ENCODE peak calls at places on chromosome 7, in nine cellular contexts. One of them, this sample, is unnamed.

GRCh38 chr7:81574723-81575326 is 195.0 kb downstream of the HGF start:
- DNase-seq in astrocyte of the spinal cord: no peak
- DNase-seq in Caco-2: no peak
- DNase-seq in WTC11: no peak
- DNase-seq in ovary: no peak
- DNase-seq in epithelial cell of esophagus: no peak
- DNase-seq in fibroblast of pulmonary artery: peak
- DNase-seq in neural progenitor cell: no peak
- DNase-seq in HepG2: no peak
- DNase-seq in this sample: no peak

GRCh38 chr7:90173127-90173844 is 19.0 kb downstream of the STEAP1 start:
- DNase-seq in astrocyte of the spinal cord: peak
- DNase-seq in Caco-2: no peak
- DNase-seq in WTC11: no peak
- DNase-seq in ovary: no peak
- DNase-seq in epithelial cell of esophagus: no peak
- DNase-seq in fibroblast of pulmonary artery: no peak
- DNase-seq in neural progenitor cell: no peak
- DNase-seq in HepG2: peak
- DNase-seq in this sample: no peak

GRCh38 chr7:106737202-106737562 is 76.2 kb upstream of the CCDC71L start:
- DNase-seq in astrocyte of the spinal cord: peak
- DNase-seq in Caco-2: no peak
- DNase-seq in WTC11: no peak
- DNase-seq in ovary: no peak
- DNase-seq in epithelial cell of esophagus: peak
- DNase-seq in fibroblast of pulmonary artery: peak
- DNase-seq in neural progenitor cell: no peak
- DNase-seq in HepG2: no peak
- DNase-seq in this sample: no peak

GRCh38 chr7:149071641-149072437 is 18.7 kb downstream of the ZNF786 start:
- DNase-seq in astrocyte of the spinal cord: no peak
- DNase-seq in Caco-2: peak
- DNase-seq in WTC11: peak
- DNase-seq in ovary: peak
- DNase-seq in epithelial cell of esophagus: peak
- DNase-seq in fibroblast of pulmonary artery: no peak
- DNase-seq in neural progenitor cell: peak
- DNase-seq in HepG2: no peak
- DNase-seq in this sample: no peak

GRCh38 chr7:152594801-152595200 is 81.1 kb downstream of the XRCC2 start:
- DNase-seq in astrocyte of the spinal cord: no peak
- DNase-seq in Caco-2: no peak
- DNase-seq in WTC11: no peak
- DNase-seq in ovary: no peak
- DNase-seq in epithelial cell of esophagus: no peak
- DNase-seq in fibroblast of pulmonary artery: no peak
- DNase-seq in neural progenitor cell: no peak
- DNase-seq in HepG2: no peak
- DNase-seq in this sample: no peak

GRCh38 chr7:102234131-102234530 is 52.5 kb upstream of the SH2B2 start:
- DNase-seq in astrocyte of the spinal cord: no peak
- DNase-seq in Caco-2: no peak
- DNase-seq in WTC11: no peak
- DNase-seq in ovary: no peak
- DNase-seq in epithelial cell of esophagus: no peak
- DNase-seq in fibroblast of pulmonary artery: no peak
- DNase-seq in neural progenitor cell: no peak
- DNase-seq in HepG2: no peak
- DNase-seq in this sample: no peak

GRCh38 chr7:22759721-22760120 is 32.7 kb downstream of the IL6 start:
- DNase-seq in astrocyte of the spinal cord: peak
- DNase-seq in Caco-2: no peak
- DNase-seq in WTC11: no peak
- DNase-seq in ovary: no peak
- DNase-seq in epithelial cell of esophagus: no peak
- DNase-seq in fibroblast of pulmonary artery: peak
- DNase-seq in neural progenitor cell: no peak
- DNase-seq in HepG2: no peak
- DNase-seq in this sample: no peak

GRCh38 chr7:151506901-151507382 is 12.8 kb downstream of the RHEB start:
- DNase-seq in astrocyte of the spinal cord: no peak
- DNase-seq in Caco-2: no peak
- DNase-seq in WTC11: no peak
- DNase-seq in ovary: no peak
- DNase-seq in epithelial cell of esophagus: peak
- DNase-seq in fibroblast of pulmonary artery: no peak
- DNase-seq in neural progenitor cell: no peak
- DNase-seq in HepG2: no peak
- DNase-seq in this sample: no peak

GRCh38 chr7:16554518-16555236 is 28.1 kb downstream of the LRRC72 start:
- DNase-seq in astrocyte of the spinal cord: no peak
- DNase-seq in Caco-2: no peak
- DNase-seq in WTC11: no peak
- DNase-seq in ovary: no peak
- DNase-seq in epithelial cell of esophagus: no peak
- DNase-seq in fibroblast of pulmonary artery: no peak
- DNase-seq in neural progenitor cell: no peak
- DNase-seq in HepG2: no peak
- DNase-seq in this sample: no peak

GRCh38 chr7:143334244-143334643 is 18.3 kb downstream of the CLCN1 start:
- DNase-seq in astrocyte of the spinal cord: no peak
- DNase-seq in Caco-2: no peak
- DNase-seq in WTC11: no peak
- DNase-seq in ovary: no peak
- DNase-seq in epithelial cell of esophagus: no peak
- DNase-seq in fibroblast of pulmonary artery: no peak
- DNase-seq in neural progenitor cell: no peak
- DNase-seq in HepG2: no peak
- DNase-seq in this sample: no peak

GRCh38 chr7:143325215-143325614 is 9.3 kb downstream of the CLCN1 start:
- DNase-seq in astrocyte of the spinal cord: no peak
- DNase-seq in Caco-2: no peak
- DNase-seq in WTC11: no peak
- DNase-seq in ovary: no peak
- DNase-seq in epithelial cell of esophagus: no peak
- DNase-seq in fibroblast of pulmonary artery: no peak
- DNase-seq in neural progenitor cell: no peak
- DNase-seq in HepG2: no peak
- DNase-seq in this sample: no peak

GRCh38 chr7:143331179-143331825 is 15.4 kb downstream of the CLCN1 start:
- DNase-seq in astrocyte of the spinal cord: peak
- DNase-seq in Caco-2: no peak
- DNase-seq in WTC11: no peak
- DNase-seq in ovary: no peak
- DNase-seq in epithelial cell of esophagus: peak
- DNase-seq in fibroblast of pulmonary artery: peak
- DNase-seq in neural progenitor cell: no peak
- DNase-seq in HepG2: no peak
- DNase-seq in this sample: no peak

GRCh38 chr7:143327903-143328302 is 12.0 kb downstream of the CLCN1 start:
- DNase-seq in astrocyte of the spinal cord: no peak
- DNase-seq in Caco-2: no peak
- DNase-seq in WTC11: no peak
- DNase-seq in ovary: no peak
- DNase-seq in epithelial cell of esophagus: no peak
- DNase-seq in fibroblast of pulmonary artery: no peak
- DNase-seq in neural progenitor cell: no peak
- DNase-seq in HepG2: no peak
- DNase-seq in this sample: no peak

GRCh38 chr7:143329471-143330170 is 13.7 kb downstream of the CLCN1 start:
- DNase-seq in astrocyte of the spinal cord: no peak
- DNase-seq in Caco-2: no peak
- DNase-seq in WTC11: no peak
- DNase-seq in ovary: no peak
- DNase-seq in epithelial cell of esophagus: no peak
- DNase-seq in fibroblast of pulmonary artery: no peak
- DNase-seq in neural progenitor cell: no peak
- DNase-seq in HepG2: no peak
- DNase-seq in this sample: no peak
- TF ChIP-seq CTCF in astrocyte of the spinal cord: no peak
- TF ChIP-seq CTCF in Caco-2: no peak
- TF ChIP-seq CTCF in WTC11: no peak
- TF ChIP-seq CTCF in ovary: no peak
- TF ChIP-seq CTCF in epithelial cell of esophagus: no peak
- TF ChIP-seq CTCF in fibroblast of pulmonary artery: no peak
- TF ChIP-seq CTCF in neural progenitor cell: no peak
- TF ChIP-seq CTCF in HepG2: no peak
- TF ChIP-seq CTCF in this sample: no peak

GRCh38 chr7:158355456-158356065 is 232.1 kb downstream of the PTPRN2 start:
- DNase-seq in astrocyte of the spinal cord: no peak
- DNase-seq in Caco-2: peak
- DNase-seq in WTC11: peak
- DNase-seq in ovary: no peak
- DNase-seq in epithelial cell of esophagus: peak
- DNase-seq in fibroblast of pulmonary artery: no peak
- DNase-seq in neural progenitor cell: peak
- DNase-seq in HepG2: peak
- DNase-seq in this sample: no peak
- TF ChIP-seq CTCF in astrocyte of the spinal cord: no peak
- TF ChIP-seq CTCF in Caco-2: peak
- TF ChIP-seq CTCF in WTC11: peak
- TF ChIP-seq CTCF in ovary: no peak
- TF ChIP-seq CTCF in epithelial cell of esophagus: peak
- TF ChIP-seq CTCF in fibroblast of pulmonary artery: no peak
- TF ChIP-seq CTCF in neural progenitor cell: peak
- TF ChIP-seq CTCF in HepG2: peak
- TF ChIP-seq CTCF in this sample: peak

GRCh38 chr7:124898523-124898922 is 31.1 kb downstream of the POT1 start:
- DNase-seq in astrocyte of the spinal cord: no peak
- DNase-seq in Caco-2: no peak
- DNase-seq in WTC11: no peak
- DNase-seq in ovary: no peak
- DNase-seq in epithelial cell of esophagus: no peak
- DNase-seq in fibroblast of pulmonary artery: peak
- DNase-seq in neural progenitor cell: no peak
- DNase-seq in HepG2: no peak
- DNase-seq in this sample: no peak

GRCh38 chr7:124896001-124896400 is 33.6 kb downstream of the POT1 start:
- DNase-seq in astrocyte of the spinal cord: no peak
- DNase-seq in Caco-2: no peak
- DNase-seq in WTC11: no peak
- DNase-seq in ovary: no peak
- DNase-seq in epithelial cell of esophagus: no peak
- DNase-seq in fibroblast of pulmonary artery: no peak
- DNase-seq in neural progenitor cell: no peak
- DNase-seq in HepG2: no peak
- DNase-seq in this sample: no peak

DNA sequence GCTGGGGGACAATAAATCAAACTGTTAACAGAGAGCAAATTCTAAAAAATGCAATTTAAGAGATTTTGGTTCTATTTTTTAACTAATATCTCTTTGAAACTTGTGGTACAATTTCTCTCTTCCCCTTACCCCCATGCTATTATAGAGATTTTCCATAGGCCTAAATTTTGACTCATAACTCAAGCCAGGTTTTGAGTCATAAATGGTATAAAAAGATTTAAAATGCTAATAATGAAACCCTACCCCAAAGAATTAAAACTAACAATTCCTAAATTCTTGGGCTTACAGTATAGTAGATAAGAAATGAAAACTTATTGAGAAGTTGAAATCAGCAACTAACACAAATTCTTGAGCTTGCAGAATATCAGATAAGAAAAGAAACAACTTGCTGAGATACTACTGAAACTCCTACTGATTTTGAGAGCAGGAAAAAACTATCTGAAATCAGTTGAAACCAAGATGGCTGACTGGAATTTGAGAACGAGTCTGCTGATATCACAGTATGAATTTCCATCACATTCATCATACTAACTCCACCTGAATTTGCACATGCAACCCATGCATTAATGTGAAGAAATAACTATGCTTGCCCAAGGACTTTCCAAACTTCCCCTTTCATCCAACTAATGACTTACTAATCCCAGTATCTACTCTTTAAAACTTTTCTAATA is 36.4 kb downstream of the POT1 start:
- DNase-seq in astrocyte of the spinal cord: no peak
- DNase-seq in Caco-2: no peak
- DNase-seq in WTC11: no peak
- DNase-seq in ovary: no peak
- DNase-seq in epithelial cell of esophagus: no peak
- DNase-seq in fibroblast of pulmonary artery: no peak
- DNase-seq in neural progenitor cell: no peak
- DNase-seq in HepG2: no peak
- DNase-seq in this sample: no peak
- TF ChIP-seq CTCF in astrocyte of the spinal cord: no peak
- TF ChIP-seq CTCF in Caco-2: no peak
- TF ChIP-seq CTCF in WTC11: no peak
- TF ChIP-seq CTCF in ovary: no peak
- TF ChIP-seq CTCF in epithelial cell of esophagus: no peak
- TF ChIP-seq CTCF in fibroblast of pulmonary artery: no peak
- TF ChIP-seq CTCF in neural progenitor cell: no peak
- TF ChIP-seq CTCF in HepG2: no peak
- TF ChIP-seq CTCF in this sample: no peak

GRCh38 chr7:11210374-11210773 is 236.7 kb downstream of the PHF14 start:
- DNase-seq in astrocyte of the spinal cord: no peak
- DNase-seq in Caco-2: no peak
- DNase-seq in WTC11: no peak
- DNase-seq in ovary: no peak
- DNase-seq in epithelial cell of esophagus: no peak
- DNase-seq in fibroblast of pulmonary artery: no peak
- DNase-seq in neural progenitor cell: no peak
- DNase-seq in HepG2: no peak
- DNase-seq in this sample: no peak

GRCh38 chr7:11206131-11206921 is 232.7 kb downstream of the PHF14 start:
- DNase-seq in astrocyte of the spinal cord: no peak
- DNase-seq in Caco-2: no peak
- DNase-seq in WTC11: no peak
- DNase-seq in ovary: no peak
- DNase-seq in epithelial cell of esophagus: peak
- DNase-seq in fibroblast of pulmonary artery: no peak
- DNase-seq in neural progenitor cell: no peak
- DNase-seq in HepG2: no peak
- DNase-seq in this sample: no peak

GRCh38 chr7:11203224-11203623 is 229.6 kb downstream of the PHF14 start:
- DNase-seq in astrocyte of the spinal cord: no peak
- DNase-seq in Caco-2: no peak
- DNase-seq in WTC11: no peak
- DNase-seq in ovary: no peak
- DNase-seq in epithelial cell of esophagus: no peak
- DNase-seq in fibroblast of pulmonary artery: no peak
- DNase-seq in neural progenitor cell: no peak
- DNase-seq in HepG2: no peak
- DNase-seq in this sample: no peak

GRCh38 chr7:11203688-11204087 is 230.0 kb downstream of the PHF14 start:
- DNase-seq in astrocyte of the spinal cord: no peak
- DNase-seq in Caco-2: no peak
- DNase-seq in WTC11: no peak
- DNase-seq in ovary: no peak
- DNase-seq in epithelial cell of esophagus: no peak
- DNase-seq in fibroblast of pulmonary artery: no peak
- DNase-seq in neural progenitor cell: no peak
- DNase-seq in HepG2: no peak
- DNase-seq in this sample: no peak

DNA sequence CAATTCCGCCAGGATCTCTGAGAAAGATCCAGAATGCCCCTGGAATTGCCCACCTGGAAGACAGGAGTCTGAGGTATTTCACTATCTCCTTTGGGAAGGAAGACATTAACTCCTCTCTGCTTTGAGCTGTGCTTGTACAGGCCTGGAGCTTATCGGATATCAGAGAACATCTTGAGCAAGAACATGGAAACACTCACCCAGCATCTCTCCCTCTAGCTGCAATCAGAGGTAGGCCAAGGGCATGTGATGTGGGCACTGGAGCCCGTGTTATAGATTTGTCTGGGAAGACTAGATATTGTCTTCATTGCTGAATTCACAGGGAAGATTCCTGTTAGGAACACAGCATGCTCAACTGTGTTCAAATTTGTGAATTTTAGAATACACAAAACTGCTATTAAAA is 233.9 kb downstream of the PHF14 start:
- DNase-seq in astrocyte of the spinal cord: no peak
- DNase-seq in Caco-2: no peak
- DNase-seq in WTC11: no peak
- DNase-seq in ovary: no peak
- DNase-seq in epithelial cell of esophagus: no peak
- DNase-seq in fibroblast of pulmonary artery: no peak
- DNase-seq in neural progenitor cell: no peak
- DNase-seq in HepG2: no peak
- DNase-seq in this sample: no peak
- TF ChIP-seq CTCF in astrocyte of the spinal cord: peak
- TF ChIP-seq CTCF in Caco-2: no peak
- TF ChIP-seq CTCF in WTC11: no peak
- TF ChIP-seq CTCF in ovary: no peak
- TF ChIP-seq CTCF in epithelial cell of esophagus: peak
- TF ChIP-seq CTCF in fibroblast of pulmonary artery: peak
- TF ChIP-seq CTCF in neural progenitor cell: no peak
- TF ChIP-seq CTCF in HepG2: no peak
- TF ChIP-seq CTCF in this sample: no peak

This sample was measured in dorsolateral prefrontal cortex.